ENCODE peak calls at places on chromosome 4, in seven cellular contexts. U, Q, S, M, B, A and Y are unnamed samples.

GRCh38 chr4:142324572-142324971 is 521.5 kb downstream of the INPP4B start:
- DNase-seq in U (no peak), Q (no peak), S (no peak), M (no peak), B (no peak), A (no peak), Y (no peak)

GRCh38 chr4:1748465-1748995 is 27.2 kb downstream of the TACC3 start:
- DNase-seq in U (no peak), Q (no peak), S (peak), M (no peak), B (peak), A (peak), Y (peak)

GRCh38 chr4:87057835-87058234 is 123.0 kb downstream of the AFF1 start:
- DNase-seq in U (no peak), Q (no peak), S (no peak), M (no peak), B (no peak), A (peak), Y (no peak)

GRCh38 chr4:1233641-1234277 is 15.2 kb downstream of the CTBP1 start:
- DNase-seq in U (no peak), Q (no peak), S (no peak), M (peak), B (peak), A (peak), Y (no peak)

GRCh38 chr4:13919021-13919441 is 291.5 kb upstream of the BOD1L1 start:
- DNase-seq in U (no peak), Q (peak), S (no peak), M (no peak), B (no peak), A (peak), Y (no peak)

GRCh38 chr4:128277856-128278255 is 9.8 kb downstream of the PGRMC2 start:
- DNase-seq in U (no peak), Q (no peak), S (no peak), M (no peak), B (no peak), A (no peak), Y (no peak)

GRCh38 chr4:24482871-24483270 is 101.5 kb downstream of the DHX15 start:
- DNase-seq in U (no peak), Q (no peak), S (no peak), M (no peak), B (no peak), A (peak), Y (no peak)

GRCh38 chr4:38128478-38129451 is 168.6 kb downstream of the PTTG2 start:
- DNase-seq in U (no peak), Q (no peak), S (no peak), M (no peak), B (no peak), A (peak), Y (peak)

GRCh38 chr4:165293061-165293460 is 34.4 kb upstream of the MSMO1 start:
- DNase-seq in U (no peak), Q (no peak), S (peak), M (no peak), B (no peak), A (no peak), Y (no peak)

GRCh38 chr4:81314196-81314896 is 99.3 kb upstream of the PRKG2 start:
- DNase-seq in U (no peak), Q (peak), S (no peak), M (no peak), B (no peak), A (peak), Y (no peak)

GRCh38 chr4:97349468-97350186 is 793.6 kb downstream of the STPG2 start:
- DNase-seq in U (no peak), Q (no peak), S (no peak), M (no peak), B (no peak), A (no peak), Y (no peak)

GRCh38 chr4:37876156-37876555 is 14.7 kb upstream of the TBC1D1 start:
- DNase-seq in U (no peak), Q (no peak), S (no peak), M (no peak), B (no peak), A (peak), Y (no peak)

DNA sequence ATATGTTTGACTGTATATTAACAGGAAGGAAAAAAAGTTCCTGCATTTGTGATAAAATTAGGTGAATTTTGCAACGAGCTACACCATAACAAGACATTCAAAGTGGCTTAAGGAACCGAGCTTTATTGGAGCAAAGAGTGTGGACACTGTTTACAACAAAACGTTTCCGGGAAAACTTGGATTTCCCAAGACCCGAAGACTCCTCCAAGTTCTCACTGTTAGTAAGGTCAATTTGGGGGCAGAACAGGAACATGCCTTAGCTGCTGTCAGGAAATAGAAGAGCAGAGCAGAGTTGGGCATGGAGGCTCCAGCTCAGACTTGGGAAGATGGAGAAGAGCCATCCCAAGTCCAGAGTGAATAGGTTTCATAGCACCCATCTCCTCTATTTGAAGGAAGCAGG is 16.5 kb downstream of the ADH6 start:
- DNase-seq in U (no peak), Q (no peak), S (no peak), M (no peak), B (no peak), A (peak), Y (no peak)
- H3K27ac ChIP-seq in U (no peak), Q (peak), S (no peak), M (no peak), B (peak), A (peak), Y (no peak)

GRCh38 chr4:56244681-56245080 is 142.6 kb downstream of the AASDH start:
- DNase-seq in U (no peak), Q (no peak), S (no peak), M (no peak), B (no peak), A (no peak), Y (no peak)
- H3K27ac ChIP-seq in U (no peak), Q (no peak), S (no peak), M (no peak), B (no peak), A (no peak), Y (no peak)

GRCh38 chr4:159242427-159242826 is 139.5 kb downstream of the RAPGEF2 start:
- DNase-seq in U (no peak), Q (no peak), S (no peak), M (no peak), B (no peak), A (no peak), Y (no peak)

GRCh38 chr4:159237975-159238374 is 135.1 kb downstream of the RAPGEF2 start:
- DNase-seq in U (no peak), Q (no peak), S (no peak), M (no peak), B (no peak), A (no peak), Y (no peak)

GRCh38 chr4:159240690-159241089 is 137.8 kb downstream of the RAPGEF2 start:
- DNase-seq in U (no peak), Q (no peak), S (no peak), M (no peak), B (no peak), A (peak), Y (no peak)

GRCh38 chr4:159238631-159239030 is 135.8 kb downstream of the RAPGEF2 start:
- DNase-seq in U (no peak), Q (no peak), S (no peak), M (no peak), B (no peak), A (no peak), Y (no peak)

GRCh38 chr4:159239534-159239933 is 136.7 kb downstream of the RAPGEF2 start:
- DNase-seq in U (no peak), Q (no peak), S (no peak), M (no peak), B (no peak), A (no peak), Y (no peak)
- H3K27ac ChIP-seq in U (no peak), Q (no peak), S (no peak), M (no peak), B (no peak), A (no peak), Y (no peak)

GRCh38 chr4:124202106-124202505 is 510.4 kb downstream of the ANKRD50 start:
- DNase-seq in U (no peak), Q (no peak), S (no peak), M (no peak), B (no peak), A (peak), Y (no peak)
- H3K27ac ChIP-seq in U (no peak), Q (no peak), S (no peak), M (no peak), B (no peak), A (no peak), Y (no peak)

GRCh38 chr4:71186566-71187398 is 152.0 kb upstream of the SLC4A4 start:
- DNase-seq in U (peak), Q (no peak), S (peak), M (no peak), B (peak), A (peak), Y (peak)

GRCh38 chr4:71188197-71188625 is 150.6 kb upstream of the SLC4A4 start:
- DNase-seq in U (no peak), Q (no peak), S (peak), M (no peak), B (no peak), A (no peak), Y (no peak)

GRCh38 chr4:71187399-71188196 is 151.2 kb upstream of the SLC4A4 start:
- DNase-seq in U (peak), Q (no peak), S (peak), M (no peak), B (peak), A (peak), Y (no peak)

GRCh38 chr4:71188951-71189350 is 149.9 kb upstream of the SLC4A4 start:
- DNase-seq in U (no peak), Q (no peak), S (no peak), M (no peak), B (no peak), A (no peak), Y (no peak)

DNA sequence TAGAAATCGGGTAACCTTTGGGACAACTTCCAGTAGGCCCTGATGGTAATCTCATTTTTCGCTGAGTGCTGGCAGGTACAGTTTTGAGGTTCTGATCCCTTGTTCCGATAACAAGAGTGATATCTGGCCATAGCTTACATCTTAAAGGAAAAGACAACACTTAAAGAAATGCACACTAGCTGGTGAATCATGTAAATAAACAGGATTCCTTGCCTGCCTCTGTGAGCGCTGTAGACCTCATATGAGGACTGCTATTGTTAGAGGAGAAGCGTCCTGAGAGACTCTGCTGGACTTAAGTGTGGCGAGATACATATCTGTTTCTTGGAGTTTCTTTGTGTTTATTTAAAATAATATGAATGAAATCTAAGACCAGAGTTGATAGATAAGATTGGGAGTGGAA is 149.3 kb upstream of the SLC4A4 start:
- DNase-seq in U (no peak), Q (peak), S (no peak), M (no peak), B (no peak), A (peak), Y (no peak)
- H3K27ac ChIP-seq in U (no peak), Q (no peak), S (no peak), M (no peak), B (no peak), A (peak), Y (no peak)

GRCh38 chr4:8383451-8384160 is 56.9 kb downstream of the ACOX3 start:
- DNase-seq in U (no peak), Q (no peak), S (no peak), M (peak), B (no peak), A (peak), Y (no peak)
- H3K27ac ChIP-seq in U (no peak), Q (no peak), S (no peak), M (no peak), B (no peak), A (no peak), Y (no peak)

GRCh38 chr4:102734116-102734515 is 26.7 kb downstream of the MANBA start:
- DNase-seq in U (no peak), Q (no peak), S (no peak), M (no peak), B (no peak), A (no peak), Y (no peak)

GRCh38 chr4:102734591-102735385 is 26.0 kb downstream of the MANBA start:
- DNase-seq in U (no peak), Q (no peak), S (no peak), M (no peak), B (no peak), A (peak), Y (no peak)

GRCh38 chr4:102736636-102737549 is 23.9 kb downstream of the MANBA start:
- DNase-seq in U (no peak), Q (no peak), S (no peak), M (no peak), B (no peak), A (no peak), Y (no peak)

GRCh38 chr4:102732678-102733445 is 27.9 kb downstream of the MANBA start:
- DNase-seq in U (no peak), Q (no peak), S (no peak), M (no peak), B (no peak), A (no peak), Y (no peak)

GRCh38 chr4:102735578-102735977 is 25.2 kb downstream of the MANBA start:
- DNase-seq in U (no peak), Q (no peak), S (no peak), M (no peak), B (no peak), A (no peak), Y (no peak)
- H3K27ac ChIP-seq in U (no peak), Q (no peak), S (no peak), M (no peak), B (no peak), A (no peak), Y (no peak)

GRCh38 chr4:48133668-48134444 is at the start of gene TXK:
- DNase-seq in U (no peak), Q (no peak), S (no peak), M (no peak), B (no peak), A (peak), Y (no peak)
- H3K27ac ChIP-seq in U (no peak), Q (no peak), S (no peak), M (no peak), B (no peak), A (no peak), Y (no peak)

GRCh38 chr4:76570141-76570989 is 135.3 kb downstream of the SHROOM3 start:
- DNase-seq in U (no peak), Q (peak), S (no peak), M (no peak), B (no peak), A (peak), Y (peak)

GRCh38 chr4:76571274-76571673 is 136.2 kb downstream of the SHROOM3 start:
- DNase-seq in U (no peak), Q (no peak), S (no peak), M (no peak), B (no peak), A (no peak), Y (no peak)

GRCh38 chr4:76572224-76572623 is 137.2 kb downstream of the SHROOM3 start:
- DNase-seq in U (no peak), Q (no peak), S (no peak), M (no peak), B (no peak), A (no peak), Y (no peak)

GRCh38 chr4:76569225-76569624 is 134.2 kb downstream of the SHROOM3 start:
- DNase-seq in U (no peak), Q (no peak), S (no peak), M (no peak), B (no peak), A (no peak), Y (no peak)

DNA sequence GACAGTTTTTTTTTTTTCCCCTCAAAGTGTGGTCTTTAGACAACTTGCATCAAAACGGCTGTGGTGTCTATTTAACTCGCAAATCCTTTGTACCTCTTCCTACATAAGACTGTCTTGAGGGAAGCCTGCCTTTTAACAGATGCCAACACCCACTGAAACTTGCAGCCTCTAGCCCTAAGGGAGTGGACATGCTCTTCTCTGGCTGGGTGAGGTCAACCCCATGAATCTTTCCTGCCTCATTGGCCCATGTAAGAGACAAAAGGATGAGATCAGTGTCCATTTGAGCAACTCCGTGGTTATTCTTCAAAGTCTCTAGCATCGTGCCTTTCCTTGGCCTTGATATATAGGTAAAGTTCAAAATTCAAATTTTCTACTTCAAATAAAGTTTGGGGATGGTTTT is 134.7 kb downstream of the SHROOM3 start:
- DNase-seq in U (no peak), Q (no peak), S (no peak), M (no peak), B (no peak), A (no peak), Y (no peak)
- H3K27ac ChIP-seq in U (no peak), Q (no peak), S (no peak), M (no peak), B (no peak), A (peak), Y (no peak)